ENCODE peak calls at places on chromosomes 11 and 22, in nine cellular contexts. One of them, this sample, is unnamed.

GRCh38 chr22:47626428-47627390 is 864.3 kb downstream of the TBC1D22A start:
- DNase-seq in dorsolateral prefrontal cortex: no peak
- DNase-seq in heart right ventricle: no peak
- DNase-seq in ascending aorta: no peak
- DNase-seq in cardiac muscle cell: no peak
- DNase-seq in DND-41: no peak
- DNase-seq in PC-3: peak; percentile 5
- DNase-seq in testis: no peak
- DNase-seq in uterus: no peak
- DNase-seq in this sample: no peak

GRCh38 chr11:126857860-126858808 is 142.4 kb downstream of the KIRREL3 start:
- DNase-seq in dorsolateral prefrontal cortex: no peak
- DNase-seq in ascending aorta: no peak
- DNase-seq in testis: no peak
- DNase-seq in uterus: no peak
- DNase-seq in PC-3: no peak
- DNase-seq in heart right ventricle: no peak
- DNase-seq in cardiac muscle cell: no peak
- DNase-seq in DND-41: peak; percentile 11
- DNase-seq in this sample: no peak

GRCh38 chr11:127117231-127117671 is 116.7 kb upstream of the KIRREL3 start:
- DNase-seq in dorsolateral prefrontal cortex: no peak
- DNase-seq in heart right ventricle: no peak
- DNase-seq in testis: no peak
- DNase-seq in cardiac muscle cell: no peak
- DNase-seq in PC-3: no peak
- DNase-seq in ascending aorta: no peak
- DNase-seq in DND-41: no peak
- DNase-seq in uterus: no peak
- DNase-seq in this sample: no peak

GRCh38 chr11:38182126-38182907 is 1584.3 kb upstream of the RAG2 start:
- DNase-seq in ascending aorta: no peak
- DNase-seq in PC-3: no peak
- DNase-seq in cardiac muscle cell: no peak
- DNase-seq in DND-41: no peak
- DNase-seq in uterus: no peak
- DNase-seq in dorsolateral prefrontal cortex: no peak
- DNase-seq in testis: no peak
- DNase-seq in heart right ventricle: no peak
- DNase-seq in this sample: no peak

GRCh38 chr22:50191041-50191740 is 5.5 kb downstream of the TRABD start:
- DNase-seq in ascending aorta: no peak
- DNase-seq in testis: no peak
- DNase-seq in PC-3: no peak
- DNase-seq in dorsolateral prefrontal cortex: no peak
- DNase-seq in cardiac muscle cell: peak; percentile 54
- DNase-seq in uterus: no peak
- DNase-seq in heart right ventricle: no peak
- DNase-seq in DND-41: peak; percentile 87
- DNase-seq in this sample: no peak

GRCh38 chr11:82842019-82842418 is 58.2 kb downstream of the PRCP start:
- DNase-seq in uterus: no peak
- DNase-seq in PC-3: no peak
- DNase-seq in cardiac muscle cell: peak; percentile 11
- DNase-seq in testis: no peak
- DNase-seq in DND-41: no peak
- DNase-seq in ascending aorta: no peak
- DNase-seq in heart right ventricle: peak; percentile 4
- DNase-seq in dorsolateral prefrontal cortex: peak; percentile 85
- DNase-seq in this sample: no peak

GRCh38 chr11:103202048-103202651 is 92.9 kb downstream of the DYNC2H1 start:
- DNase-seq in ascending aorta: no peak
- DNase-seq in uterus: no peak
- DNase-seq in DND-41: no peak
- DNase-seq in cardiac muscle cell: peak; percentile 52
- DNase-seq in dorsolateral prefrontal cortex: no peak
- DNase-seq in PC-3: peak; percentile 74
- DNase-seq in heart right ventricle: no peak
- DNase-seq in testis: no peak
- DNase-seq in this sample: peak; percentile 49

GRCh38 chr22:17914474-17914873 is 109.9 kb downstream of the MICAL3 start:
- DNase-seq in uterus: no peak
- DNase-seq in PC-3: no peak
- DNase-seq in heart right ventricle: no peak
- DNase-seq in testis: no peak
- DNase-seq in ascending aorta: no peak
- DNase-seq in DND-41: no peak
- DNase-seq in dorsolateral prefrontal cortex: no peak
- DNase-seq in cardiac muscle cell: no peak
- DNase-seq in this sample: no peak

GRCh38 chr11:96330511-96330859 is 12.5 kb downstream of the MAML2 start:
- DNase-seq in uterus: no peak
- DNase-seq in testis: no peak
- DNase-seq in ascending aorta: no peak
- DNase-seq in heart right ventricle: no peak
- DNase-seq in PC-3: no peak
- DNase-seq in cardiac muscle cell: no peak
- DNase-seq in dorsolateral prefrontal cortex: no peak
- DNase-seq in DND-41: no peak
- DNase-seq in this sample: no peak

GRCh38 chr11:46305295-46305694 is 27.8 kb downstream of the CREB3L1 start:
- DNase-seq in testis: no peak
- DNase-seq in PC-3: no peak
- DNase-seq in heart right ventricle: no peak
- DNase-seq in ascending aorta: no peak
- DNase-seq in dorsolateral prefrontal cortex: no peak
- DNase-seq in uterus: no peak
- DNase-seq in DND-41: no peak
- DNase-seq in cardiac muscle cell: no peak
- DNase-seq in this sample: peak; percentile 36

GRCh38 chr11:39120890-39121289 is 2338.6 kb downstream of the LRRC4C start:
- DNase-seq in uterus: no peak
- DNase-seq in PC-3: no peak
- DNase-seq in dorsolateral prefrontal cortex: no peak
- DNase-seq in cardiac muscle cell: no peak
- DNase-seq in testis: no peak
- DNase-seq in DND-41: no peak
- DNase-seq in heart right ventricle: no peak
- DNase-seq in ascending aorta: no peak
- DNase-seq in this sample: no peak

GRCh38 chr22:24465566-24465965 is 29.6 kb upstream of the UPB1 start:
- DNase-seq in uterus: no peak
- DNase-seq in PC-3: no peak
- DNase-seq in testis: no peak
- DNase-seq in heart right ventricle: no peak
- DNase-seq in DND-41: no peak
- DNase-seq in ascending aorta: no peak
- DNase-seq in cardiac muscle cell: no peak
- DNase-seq in dorsolateral prefrontal cortex: no peak
- DNase-seq in this sample: peak; percentile 80

GRCh38 chr22:43867839-43868652 is 5.7 kb upstream of the SULT4A1 start:
- DNase-seq in heart right ventricle: peak; percentile 48
- DNase-seq in ascending aorta: no peak
- DNase-seq in dorsolateral prefrontal cortex: no peak
- DNase-seq in PC-3: peak; percentile 64
- DNase-seq in testis: peak; percentile 63
- DNase-seq in uterus: no peak
- DNase-seq in DND-41: peak; percentile 65
- DNase-seq in cardiac muscle cell: peak; percentile 90
- DNase-seq in this sample: peak; percentile 38

DNA sequence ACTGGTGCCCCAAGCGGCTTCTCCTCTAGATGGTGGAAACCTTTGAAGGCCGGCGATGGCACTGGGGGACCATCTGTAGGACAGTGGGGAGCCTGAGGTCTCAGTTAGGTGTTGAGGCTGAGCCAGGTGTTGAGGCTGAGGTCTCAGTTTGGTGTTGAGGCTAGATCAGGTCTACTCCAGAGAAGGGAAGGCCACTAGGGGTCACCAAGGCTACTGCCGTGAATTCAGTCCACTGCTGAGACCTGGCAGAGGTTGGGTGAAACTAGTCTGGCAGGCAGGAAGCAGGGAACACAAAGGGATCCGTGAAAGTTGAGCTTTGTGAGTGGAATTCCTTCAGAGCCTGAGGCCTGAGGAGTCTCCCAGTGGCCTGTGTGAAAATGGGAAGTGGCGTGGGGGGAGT is 123.8 kb upstream of the FGF3 start:
- DNase-seq in DND-41: no peak
- DNase-seq in dorsolateral prefrontal cortex: no peak
- DNase-seq in ascending aorta: no peak
- DNase-seq in heart right ventricle: no peak
- DNase-seq in PC-3: peak; percentile 60
- DNase-seq in uterus: no peak
- DNase-seq in cardiac muscle cell: no peak
- DNase-seq in testis: no peak
- DNase-seq in this sample: no peak
- TF ChIP-seq CTCF in DND-41: no peak
- TF ChIP-seq CTCF in dorsolateral prefrontal cortex: no peak
- TF ChIP-seq CTCF in ascending aorta: no peak
- TF ChIP-seq CTCF in heart right ventricle: peak; percentile 15
- TF ChIP-seq CTCF in PC-3: peak; percentile 61
- TF ChIP-seq CTCF in uterus: no peak
- TF ChIP-seq CTCF in cardiac muscle cell: peak; percentile 3
- TF ChIP-seq CTCF in testis: no peak
- TF ChIP-seq CTCF in this sample: no peak

DNA sequence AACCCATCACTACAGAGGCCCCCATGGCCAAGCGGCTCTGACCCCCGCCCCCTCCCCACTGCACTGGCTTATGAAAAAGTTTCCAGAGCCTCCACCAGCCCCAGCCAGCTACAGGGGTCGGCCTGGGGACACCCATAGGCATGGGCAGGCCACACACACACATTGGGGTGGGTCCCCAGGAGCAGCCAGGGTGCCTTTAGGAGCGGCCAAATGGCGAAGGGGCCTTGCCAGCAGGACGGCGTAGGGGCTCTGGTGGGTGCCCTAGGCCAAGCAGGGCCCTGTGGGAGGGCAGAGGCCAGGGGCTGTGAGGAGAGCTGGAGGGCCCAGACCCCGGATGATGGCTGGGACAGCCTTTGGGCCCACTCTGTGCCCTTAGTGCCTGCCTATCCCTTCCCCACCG is 10.1 kb downstream of the TSSC4 start:
- DNase-seq in heart right ventricle: no peak
- DNase-seq in testis: no peak
- DNase-seq in uterus: no peak
- DNase-seq in ascending aorta: no peak
- DNase-seq in dorsolateral prefrontal cortex: no peak
- DNase-seq in PC-3: no peak
- DNase-seq in cardiac muscle cell: no peak
- DNase-seq in DND-41: no peak
- DNase-seq in this sample: no peak
- H3K27me3 ChIP-seq in heart right ventricle: no peaks in the 10 kb centered on the region
- H3K27me3 ChIP-seq in testis: no peaks in the 10 kb centered on the region
- H3K27me3 ChIP-seq in uterus: no peaks in the 10 kb centered on the region
- H3K27me3 ChIP-seq in ascending aorta: no peaks in the 10 kb centered on the region
- H3K27me3 ChIP-seq in dorsolateral prefrontal cortex: no peaks in the 10 kb centered on the region
- H3K27me3 ChIP-seq in PC-3: no peaks in the 10 kb centered on the region
- H3K27me3 ChIP-seq in cardiac muscle cell: no peaks in the 10 kb centered on the region
- H3K27me3 ChIP-seq in DND-41: no peaks in the 10 kb centered on the region
- H3K27me3 ChIP-seq in this sample: peaks cover 4% of the 10 kb centered on the region

GRCh38 chr22:27745809-27746208 is 55.7 kb downstream of the MN1 start:
- DNase-seq in dorsolateral prefrontal cortex: no peak
- DNase-seq in cardiac muscle cell: no peak
- DNase-seq in DND-41: no peak
- DNase-seq in PC-3: no peak
- DNase-seq in testis: no peak
- DNase-seq in ascending aorta: no peak
- DNase-seq in uterus: no peak
- DNase-seq in heart right ventricle: no peak
- DNase-seq in this sample: no peak

GRCh38 chr22:27748355-27749168 is 53.0 kb downstream of the MN1 start:
- DNase-seq in ascending aorta: no peak
- DNase-seq in uterus: peak; percentile 49
- DNase-seq in cardiac muscle cell: no peak
- DNase-seq in testis: peak; percentile 34
- DNase-seq in heart right ventricle: no peak
- DNase-seq in PC-3: no peak
- DNase-seq in dorsolateral prefrontal cortex: no peak
- DNase-seq in DND-41: no peak
- DNase-seq in this sample: peak; percentile 76

GRCh38 chr22:27749597-27750225 is 51.8 kb downstream of the MN1 start:
- DNase-seq in dorsolateral prefrontal cortex: no peak
- DNase-seq in PC-3: no peak
- DNase-seq in uterus: no peak
- DNase-seq in cardiac muscle cell: peak; percentile 67
- DNase-seq in ascending aorta: no peak
- DNase-seq in DND-41: no peak
- DNase-seq in testis: no peak
- DNase-seq in heart right ventricle: no peak
- DNase-seq in this sample: peak; percentile 42

GRCh38 chr22:27746918-27747317 is 54.6 kb downstream of the MN1 start:
- DNase-seq in heart right ventricle: no peak
- DNase-seq in dorsolateral prefrontal cortex: no peak
- DNase-seq in PC-3: no peak
- DNase-seq in uterus: no peak
- DNase-seq in ascending aorta: no peak
- DNase-seq in DND-41: no peak
- DNase-seq in cardiac muscle cell: no peak
- DNase-seq in testis: no peak
- DNase-seq in this sample: no peak

DNA sequence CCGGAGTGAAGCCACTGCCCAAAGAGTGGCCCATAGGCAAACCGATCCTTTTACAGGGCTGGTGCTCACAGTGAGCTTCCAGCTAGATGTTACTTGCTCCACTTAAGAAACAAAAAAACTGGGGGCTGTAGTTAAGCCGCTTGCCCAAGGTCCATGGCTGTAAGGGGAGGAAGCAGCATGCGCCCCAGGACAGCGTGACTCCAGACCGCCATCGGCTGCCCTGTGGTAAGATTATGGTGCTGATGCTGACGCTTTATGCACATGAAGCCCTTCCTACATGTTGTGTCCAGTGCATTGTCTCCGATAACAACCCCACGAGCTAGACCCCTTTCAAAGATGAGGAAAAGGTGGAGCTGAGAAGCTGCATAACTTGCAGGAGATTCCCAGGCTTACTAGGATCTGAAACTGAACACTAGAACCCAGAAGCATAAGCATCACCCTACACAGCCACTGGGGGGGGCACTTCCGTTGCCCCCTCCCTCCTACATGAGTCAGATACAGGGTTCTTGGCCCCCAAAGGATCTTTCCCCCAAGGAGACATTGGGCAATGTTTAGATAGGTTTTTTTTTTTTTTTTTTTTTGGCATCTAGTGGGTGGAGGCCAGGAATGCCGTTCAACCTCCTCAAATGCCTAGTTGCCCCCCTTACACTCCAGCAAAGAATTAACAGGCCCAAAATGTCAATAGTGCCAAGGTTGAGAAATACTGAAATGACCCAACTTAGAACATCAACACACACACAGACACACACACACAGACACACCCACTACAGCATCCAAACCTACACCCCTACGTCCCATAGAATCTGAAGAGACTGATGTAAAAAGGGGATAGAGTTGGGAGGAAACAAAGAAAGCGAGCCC is 53.9 kb downstream of the MN1 start:
- DNase-seq in DND-41: no peak
- DNase-seq in cardiac muscle cell: no peak
- DNase-seq in PC-3: no peak
- DNase-seq in ascending aorta: no peak
- DNase-seq in uterus: no peak
- DNase-seq in testis: no peak
- DNase-seq in dorsolateral prefrontal cortex: no peak
- DNase-seq in heart right ventricle: no peak
- DNase-seq in this sample: peak; percentile 26
- H3K4me3 ChIP-seq in DND-41: no peak overlapping the region
- H3K4me3 ChIP-seq in cardiac muscle cell: no peak overlapping the region
- H3K4me3 ChIP-seq in PC-3: no peak overlapping the region
- H3K4me3 ChIP-seq in ascending aorta: no peak overlapping the region
- H3K4me3 ChIP-seq in uterus: no peak overlapping the region
- H3K4me3 ChIP-seq in testis: no peak overlapping the region
- H3K4me3 ChIP-seq in dorsolateral prefrontal cortex: no peak overlapping the region
- H3K4me3 ChIP-seq in heart right ventricle: no peak overlapping the region
- H3K4me3 ChIP-seq in this sample: no peak overlapping the region

GRCh38 chr11:14643697-14644395 is at the start of gene PDE3B:
- DNase-seq in cardiac muscle cell: peak; percentile 91
- DNase-seq in PC-3: peak; percentile 27
- DNase-seq in DND-41: peak; percentile 74
- DNase-seq in uterus: peak; percentile 27
- DNase-seq in heart right ventricle: peak; percentile 77
- DNase-seq in ascending aorta: peak; percentile 36
- DNase-seq in dorsolateral prefrontal cortex: peak; percentile 59
- DNase-seq in testis: peak; percentile 88
- DNase-seq in this sample: peak; percentile 7
- TF ChIP-seq CTCF in cardiac muscle cell: no peak
- TF ChIP-seq CTCF in PC-3: no peak
- TF ChIP-seq CTCF in DND-41: peak; percentile 36
- TF ChIP-seq CTCF in uterus: no peak
- TF ChIP-seq CTCF in heart right ventricle: peak; percentile 25
- TF ChIP-seq CTCF in ascending aorta: no peak
- TF ChIP-seq CTCF in dorsolateral prefrontal cortex: no peak
- TF ChIP-seq CTCF in testis: no peak
- TF ChIP-seq CTCF in this sample: peak; percentile 5